ENCODE peak calls at places on chromosomes 11 and 22, in ten cellular contexts. X, Q, D, H, T, E, N, L, S and V are unnamed samples.

GRCh38 chr11:123853038-123853437 is 32.4 kb downstream of the TMEM225 start:
- DNase-seq in X (no peak), Q (no peak), D (no peak), H (no peak), T (no peak), E (no peak), N (no peak), L (no peak), S (no peak), V (no peak)

GRCh38 chr11:19966435-19966834 is 193.8 kb downstream of the DBX1 start:
- DNase-seq in X (no peak), Q (no peak), D (no peak), H (no peak), T (no peak), E (no peak), N (no peak), L (no peak), S (no peak), V (no peak)

GRCh38 chr11:72595292-72595684 is 78.9 kb downstream of the PDE2A start:
- DNase-seq in X (no peak), Q (no peak), D (no peak), H (no peak), T (no peak), E (no peak), N (no peak), L (no peak), S (no peak), V (no peak)

GRCh38 chr11:64900263-64900678 is 16.7 kb downstream of the ATG2A start:
- DNase-seq in X (no peak), Q (peak; percentile 74), D (peak; percentile 59), H (no peak), T (no peak), E (peak; percentile 61), N (no peak), L (no peak), S (no peak), V (no peak)

GRCh38 chr22:37186228-37186996 is 1.6 kb downstream of the C1QTNF6 start:
- DNase-seq in X (no peak), Q (peak; percentile 60), D (peak; percentile 78), H (peak; percentile 63), T (peak; percentile 52), E (peak; percentile 49), N (peak; percentile 82), L (peak; percentile 22), S (no peak), V (peak; percentile 96)

GRCh38 chr11:111812211-111812610 is 46.0 kb upstream of the PPP2R1B start:
- DNase-seq in X (no peak), Q (no peak), D (no peak), H (no peak), T (no peak), E (no peak), N (no peak), L (no peak), S (no peak), V (no peak)

GRCh38 chr11:124069429-124070401 is 28.6 kb upstream of the OR10G7 start:
- DNase-seq in X (peak; percentile 36), Q (peak; percentile 46), D (no peak), H (peak; percentile 29), T (peak; percentile 44), E (peak; percentile 66), N (peak; percentile 45), L (no peak), S (peak; percentile 46), V (peak; percentile 77)

GRCh38 chr11:111571829-111572501 is 30.3 kb upstream of the SIK2 start:
- DNase-seq in X (no peak), Q (no peak), D (no peak), H (no peak), T (no peak), E (no peak), N (no peak), L (no peak), S (no peak), V (peak; percentile 36)

GRCh38 chr22:31075961-31076360 is 5.2 kb upstream of the SMTN start:
- DNase-seq in X (peak; percentile 70), Q (no peak), D (no peak), H (no peak), T (peak; percentile 72), E (peak; percentile 95), N (peak; percentile 95), L (peak; percentile 96), S (peak; percentile 58), V (peak; percentile 56)

GRCh38 chr11:2675540-2675939 is 24.3 kb downstream of the KCNQ1OT1 start:
- DNase-seq in X (no peak), Q (no peak), D (no peak), H (no peak), T (no peak), E (peak; percentile 41), N (no peak), L (no peak), S (peak; percentile 8), V (no peak)

GRCh38 chr22:30015846-30016245 is 64.4 kb upstream of the HORMAD2 start:
- DNase-seq in X (no peak), Q (no peak), D (no peak), H (no peak), T (no peak), E (no peak), N (peak; percentile 84), L (no peak), S (no peak), V (peak; percentile 63)

GRCh38 chr22:36641902-36642640 is 61.5 kb downstream of the CACNG2 start:
- DNase-seq in X (no peak), Q (no peak), D (no peak), H (no peak), T (no peak), E (no peak), N (peak; percentile 68), L (no peak), S (no peak), V (peak; percentile 22)

GRCh38 chr11:64597671-64598101 is 6.7 kb downstream of the SLC22A12 start:
- DNase-seq in X (no peak), Q (no peak), D (no peak), H (no peak), T (no peak), E (peak; percentile 46), N (no peak), L (no peak), S (no peak), V (no peak)

GRCh38 chr22:41009222-41009948 is 58.2 kb downstream of the RBX1 start:
- DNase-seq in X (no peak), Q (no peak), D (no peak), H (peak; percentile 74), T (no peak), E (no peak), N (peak; percentile 73), L (no peak), S (no peak), V (peak; percentile 52)

GRCh38 chr11:64251722-64251985 is 324 bp downstream of the PLCB3 start:
- DNase-seq in X (no peak), Q (no peak), D (no peak), H (no peak), T (no peak), E (no peak), N (no peak), L (no peak), S (no peak), V (no peak)

GRCh38 chr22:30014244-30014643 is 66.0 kb upstream of the HORMAD2 start:
- DNase-seq in X (no peak), Q (no peak), D (no peak), H (no peak), T (no peak), E (no peak), N (no peak), L (no peak), S (no peak), V (no peak)

GRCh38 chr11:65912840-65913239 is 6.0 kb downstream of the C11orf68 start:
- DNase-seq in X (no peak), Q (no peak), D (peak; percentile 62), H (no peak), T (no peak), E (no peak), N (peak; percentile 68), L (no peak), S (no peak), V (peak; percentile 50)

GRCh38 chr11:130749216-130749615 is 167.1 kb downstream of the SNX19 start:
- DNase-seq in X (no peak), Q (no peak), D (no peak), H (no peak), T (no peak), E (no peak), N (no peak), L (no peak), S (no peak), V (no peak)

GRCh38 chr11:97610000-97610399 is 1220.2 kb downstream of the JRKL start:
- DNase-seq in X (no peak), Q (no peak), D (no peak), H (no peak), T (no peak), E (no peak), N (no peak), L (no peak), S (no peak), V (peak; percentile 57)
- TF ChIP-seq CTCF in X (no peak), Q (no peak), D (no peak), H (no peak), T (no peak), E (no peak), N (no peak), L (no peak), S (no peak), V (peak; percentile 57)

GRCh38 chr11:75352417-75353206 is 1.2 kb upstream of the ARRB1 start:
- DNase-seq in X (peak; percentile 72), Q (no peak), D (no peak), H (no peak), T (peak; percentile 69), E (peak; percentile 28), N (no peak), L (no peak), S (peak; percentile 54), V (no peak)
- H3K4me3 ChIP-seq in X (peak overlapping the region; percentile 59), Q (peak overlapping the region; percentile 95), D (peak overlapping the region; percentile 77), H (peak overlapping the region; percentile 47), T (no peak overlapping the region), E (peak overlapping the region; percentile 70), N (peak overlapping the region; percentile 68), L (peak overlapping the region; percentile 79), S (peak overlapping the region; percentile 21), V (peak overlapping the region; percentile 70)

DNA sequence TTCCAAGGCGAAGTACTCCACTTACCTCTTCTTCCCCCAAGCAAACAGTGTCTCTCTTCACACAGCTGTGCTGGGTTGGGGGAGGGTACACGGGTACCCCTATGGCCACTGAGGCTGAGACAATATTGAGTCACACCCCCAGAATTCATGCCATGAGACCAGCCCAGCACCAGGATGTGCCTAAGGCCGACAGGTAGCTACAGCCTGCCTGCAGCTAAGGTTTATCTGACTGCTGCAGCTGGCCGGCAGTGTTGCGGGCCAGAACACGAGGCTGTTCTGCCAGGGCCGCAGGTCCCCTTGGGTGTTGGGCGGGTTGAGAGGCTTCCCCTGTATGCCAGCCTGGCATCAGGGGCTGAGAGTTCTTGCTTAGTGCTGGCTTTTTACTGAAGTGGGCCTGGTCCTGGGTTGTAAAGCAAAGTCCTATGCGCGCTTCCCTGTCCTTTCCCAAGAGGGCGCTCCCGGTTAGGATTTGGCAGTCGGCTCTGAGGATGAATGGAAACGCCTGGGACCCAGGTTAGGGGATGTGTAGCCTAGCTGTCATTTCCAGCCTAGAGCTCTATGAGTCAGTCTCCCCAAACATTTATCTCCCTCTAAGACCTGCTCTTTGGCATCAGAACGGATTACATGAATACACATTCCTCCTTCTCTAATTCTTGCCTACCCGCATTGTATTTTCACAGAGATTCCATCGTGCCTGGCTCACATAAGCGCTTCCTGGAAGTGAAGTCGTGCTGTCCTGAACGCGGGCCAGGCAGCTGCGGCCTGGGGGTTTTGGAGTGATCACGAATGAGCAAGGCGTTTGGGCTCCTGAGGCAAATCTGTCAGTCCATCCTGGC is 7.1 kb downstream of the USP18 start:
- DNase-seq in X (peak; percentile 71), Q (peak; percentile 33), D (peak; percentile 58), H (peak; percentile 99), T (peak; percentile 42), E (no peak), N (peak; percentile 99), L (peak; percentile 70), S (peak; percentile 44), V (peak; percentile 90)
- TF ChIP-seq CTCF in X (peak; percentile 66), Q (no peak), D (peak; percentile 55), H (peak; percentile 94), T (peak; percentile 20), E (peak; percentile 54), N (peak; percentile 89), L (peak; percentile 52), S (peak; percentile 44), V (peak; percentile 93)

GRCh38 chr11:11265320-11265719 is 87.7 kb downstream of the CSNK2A3 start:
- DNase-seq in X (no peak), Q (no peak), D (no peak), H (no peak), T (no peak), E (no peak), N (no peak), L (no peak), S (no peak), V (no peak)
- H3K4me3 ChIP-seq in X (no peak overlapping the region), Q (no peak overlapping the region), D (no peak overlapping the region), H (no peak overlapping the region), T (no peak overlapping the region), E (no peak overlapping the region), N (no peak overlapping the region), L (no peak overlapping the region), S (no peak overlapping the region), V (no peak overlapping the region)